ENCODE peak calls at places on chromosome 1, in four cellular contexts. D is GM12878, E is WTC11, B is K562. A is an unnamed sample.

GRCh38 chr1:215417122-215417521 is 150.0 kb upstream of the KCTD3 start:
- DNase-seq in E (no peak), D (no peak), B (no peak), A (no peak)

GRCh38 chr1:48853006-48853405 is 76.3 kb upstream of the BEND5 start:
- DNase-seq in D (no peak), B (no peak), E (no peak), A (no peak)

GRCh38 chr1:156407344-156407743 is 38.3 kb downstream of the RHBG start:
- DNase-seq in D (no peak), E (no peak), B (no peak), A (no peak)

GRCh38 chr1:165595561-165595960 is 35.5 kb upstream of the MGST3 start:
- DNase-seq in B (no peak), D (no peak), E (no peak), A (no peak)

GRCh38 chr1:55320891-55321290 is 105.7 kb upstream of the USP24 start:
- DNase-seq in E (no peak), B (no peak), D (no peak), A (no peak)

GRCh38 chr1:89681045-89681729 is 48.3 kb downstream of the LRRC8C start:
- DNase-seq in E (no peak), D (peak), B (no peak), A (no peak)

GRCh38 chr1:36938807-36939206 is 95.5 kb downstream of the GRIK3 start:
- DNase-seq in D (no peak), E (no peak), B (no peak), A (no peak)

GRCh38 chr1:159900086-159900680 is at the start of gene CFAP45:
- DNase-seq in E (peak), D (no peak), B (peak), A (no peak)

GRCh38 chr1:156481527-156481926 is 19.0 kb downstream of the MEF2D start:
- DNase-seq in D (no peak), E (no peak), B (no peak), A (no peak)

GRCh38 chr1:217535601-217536377 is 95.1 kb downstream of the GPATCH2 start:
- DNase-seq in E (no peak), D (no peak), B (no peak), A (peak)
- TF ChIP-seq ETV6 in E (no peak), D (no peak), B (no peak), A (no peak)

GRCh38 chr1:176049582-176049981 is 157.5 kb downstream of the COP1 start:
- DNase-seq in E (no peak), D (no peak), B (no peak), A (no peak)
- TF ChIP-seq ETV6 in E (no peak), D (no peak), B (no peak), A (no peak)

GRCh38 chr1:205917466-205918248 is 25.6 kb downstream of the SLC26A9 start:
- DNase-seq in E (no peak), D (no peak), B (no peak), A (no peak)

GRCh38 chr1:205914730-205915129 is 28.5 kb downstream of the SLC26A9 start:
- DNase-seq in E (no peak), D (no peak), B (no peak), A (no peak)

GRCh38 chr1:205916541-205916940 is 26.7 kb downstream of the SLC26A9 start:
- DNase-seq in D (no peak), E (no peak), B (no peak), A (no peak)

GRCh38 chr1:205913451-205914204 is 29.6 kb downstream of the SLC26A9 start:
- DNase-seq in D (no peak), E (no peak), B (no peak), A (no peak)

DNA sequence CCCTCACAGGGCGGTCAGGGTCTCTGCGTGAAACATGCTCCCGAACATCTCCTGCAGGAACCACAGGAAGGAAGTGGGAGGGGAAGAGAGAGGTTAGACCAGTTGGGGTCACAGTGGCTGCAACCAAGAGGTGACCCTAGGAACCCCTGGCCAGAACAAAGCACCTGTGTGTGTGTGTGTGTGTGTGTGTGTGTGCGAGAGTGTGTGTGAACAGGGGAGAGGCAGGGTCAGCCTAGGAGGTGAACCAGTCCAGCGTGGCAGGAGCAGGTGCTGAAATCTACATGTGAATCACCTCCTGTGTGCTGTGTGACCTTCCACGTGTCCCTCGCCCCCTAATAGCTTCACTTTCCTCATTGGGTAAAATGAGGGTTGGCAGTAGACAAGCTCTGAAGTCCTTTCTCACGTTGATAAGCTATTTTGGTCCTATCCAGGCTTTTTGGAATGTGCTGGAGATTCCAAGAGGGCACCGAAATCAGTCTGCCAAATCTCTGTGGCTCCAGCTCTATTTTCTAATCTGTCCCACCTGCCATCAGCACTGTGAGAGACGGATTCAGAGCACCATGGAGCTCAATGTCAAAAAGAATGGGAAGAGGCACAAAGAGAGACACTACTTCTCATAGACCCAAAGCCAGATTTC is 27.8 kb downstream of the SLC26A9 start:
- DNase-seq in D (no peak), E (no peak), B (no peak), A (no peak)
- TF ChIP-seq ETV6 in D (no peak), E (no peak), B (no peak), A (no peak)

DNA sequence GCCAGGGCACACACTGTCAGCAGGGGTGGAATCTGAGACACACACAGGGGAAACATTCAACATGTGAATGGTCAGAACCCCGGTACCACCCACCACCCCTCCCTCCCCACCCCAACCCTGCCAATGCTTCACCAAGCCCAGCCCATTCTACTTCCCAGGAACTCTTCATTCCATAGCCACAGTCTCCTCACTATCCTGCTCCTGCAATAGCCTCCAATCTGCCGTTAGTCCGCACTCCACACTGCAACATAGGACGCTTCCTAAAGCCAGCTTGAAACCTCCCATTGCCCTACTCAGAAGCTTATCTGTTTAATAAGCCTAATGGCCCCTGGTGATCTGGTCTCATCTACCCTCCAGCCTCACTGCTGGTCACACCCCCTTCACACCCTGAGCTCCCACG is 7.5 kb upstream of the RAB3B start:
- DNase-seq in B (peak), E (no peak), D (no peak), A (no peak)
- TF ChIP-seq ETV6 in B (no peak), E (no peak), D (no peak), A (no peak)

GRCh38 chr1:209485759-209486158 is 97.8 kb upstream of the CAMK1G start:
- DNase-seq in B (no peak), D (no peak), E (no peak), A (no peak)
- TF ChIP-seq ETV6 in B (no peak), D (no peak), E (no peak), A (no peak)

GRCh38 chr1:87518794-87519193 is 190.1 kb downstream of the LMO4 start:
- DNase-seq in D (no peak), B (no peak), E (no peak), A (no peak)

GRCh38 chr1:87528754-87529517 is 200.3 kb downstream of the LMO4 start:
- DNase-seq in E (no peak), B (peak), D (no peak), A (no peak)

GRCh38 chr1:87523466-87523865 is 194.8 kb downstream of the LMO4 start:
- DNase-seq in E (no peak), D (no peak), B (no peak), A (no peak)

GRCh38 chr1:87521446-87521845 is 192.8 kb downstream of the LMO4 start:
- DNase-seq in D (no peak), B (no peak), E (no peak), A (no peak)

GRCh38 chr1:87524021-87524754 is 195.5 kb downstream of the LMO4 start:
- DNase-seq in E (no peak), B (no peak), D (no peak), A (no peak)
- TF ChIP-seq ETV6 in E (no peak), B (no peak), D (no peak), A (no peak)

DNA sequence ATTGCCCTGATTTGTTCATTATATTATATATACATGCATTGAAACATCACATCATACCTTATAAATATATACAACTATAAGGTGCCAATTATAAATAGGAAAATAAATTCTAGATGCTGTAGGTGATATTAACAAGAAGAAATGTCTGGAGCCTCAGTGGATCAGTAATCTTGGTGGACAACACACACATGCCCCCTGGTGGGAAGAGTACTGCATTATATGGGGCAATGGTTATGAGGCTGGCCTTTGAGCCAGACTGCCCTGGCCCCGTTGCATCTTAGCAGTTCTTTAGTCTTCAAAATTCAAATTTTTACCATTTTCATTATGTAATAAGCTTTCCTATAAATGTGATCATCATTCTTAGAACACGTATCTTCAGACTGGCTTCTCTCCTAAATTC is 335.0 kb upstream of the GREM2 start:
- DNase-seq in B (peak), E (peak), D (no peak), A (peak)
- TF ChIP-seq ETV6 in B (no peak), E (no peak), D (no peak), A (no peak)

GRCh38 chr1:229988534-229988933 is 78.5 kb upstream of the GALNT2 start:
- DNase-seq in E (no peak), B (no peak), D (no peak), A (no peak)
- TF ChIP-seq ETV6 in E (no peak), B (no peak), D (no peak), A (no peak)